ENCODE peak calls at places on chromosomes 5 and 9, in five cellular contexts. O is H9, Y is ovary, Q is fibroblast of the aortic adventitia, S is osteocyte. A is an unnamed sample.
A peak's percentile ranks its signal among the peaks of the same experiment; 100 is the strongest.

GRCh38 chr9:113399646-113400200 is 1.4 kb downstream of the ALAD start:
- DNase-seq in Q (no peak), O (no peak), S (no peak), Y (no peak), A (no peak)

GRCh38 chr9:77892171-77892570 is 139.4 kb downstream of the GNAQ start:
- DNase-seq in O (no peak), Y (no peak), S (no peak), Q (no peak), A (peak; percentile 22)

GRCh38 chr9:1055156-1055555 is 5.0 kb downstream of the DMRT2 start:
- DNase-seq in Y (no peak), S (no peak), O (no peak), Q (peak; percentile 19), A (no peak)

GRCh38 chr5:154985126-154985525 is 28.4 kb upstream of the KIF4B start:
- DNase-seq in S (no peak), Y (no peak), Q (no peak), O (no peak), A (no peak)

GRCh38 chr5:148949871-148950863 is 112.7 kb downstream of the SH3TC2 start:
- DNase-seq in O (no peak), S (no peak), Y (no peak), Q (peak; percentile 32), A (no peak)

GRCh38 chr5:41843456-41844112 is 26.6 kb downstream of the OXCT1 start:
- DNase-seq in Y (no peak), O (no peak), S (no peak), Q (peak; percentile 88), A (peak; percentile 33)

GRCh38 chr5:172678902-172679301 is 37.8 kb downstream of the NEURL1B start:
- DNase-seq in Q (no peak), S (no peak), Y (no peak), O (no peak), A (no peak)

GRCh38 chr5:61815343-61815742 is 483.3 kb downstream of the ZSWIM6 start:
- DNase-seq in Q (no peak), Y (no peak), O (no peak), S (no peak), A (no peak)

GRCh38 chr5:142110046-142110531 is 1.5 kb downstream of the NDFIP1 start:
- DNase-seq in O (no peak), Q (peak; percentile 55), S (no peak), Y (no peak), A (peak; percentile 57)

GRCh38 chr9:104177003-104177611 is 83.0 kb downstream of the SMC2 start:
- DNase-seq in S (no peak), Y (no peak), O (no peak), Q (peak; percentile 66), A (no peak)

GRCh38 chr5:142807378-142807911 is 37.3 kb downstream of the ARHGAP26 start:
- DNase-seq in Y (no peak), Q (no peak), S (no peak), O (no peak), A (no peak)

GRCh38 chr9:114046876-114047275 is 31.2 kb downstream of the AMBP start:
- DNase-seq in Q (no peak), O (no peak), Y (no peak), S (no peak), A (no peak)

GRCh38 chr9:3527653-3527960 is 1.8 kb upstream of the RFX3 start:
- DNase-seq in Y (no peak), S (no peak), O (no peak), Q (no peak), A (peak; percentile 21)

GRCh38 chr5:102927007-102927406 is 171.9 kb downstream of the PAM start:
- DNase-seq in Y (no peak), S (no peak), Q (no peak), O (no peak), A (no peak)

GRCh38 chr9:15373201-15373530 is 49.5 kb upstream of the SNAPC3 start:
- DNase-seq in O (no peak), Q (peak; percentile 41), S (no peak), Y (no peak), A (no peak)

GRCh38 chr5:72246239-72246580 is 73.8 kb downstream of the MRPS27 start:
- DNase-seq in Y (no peak), S (no peak), Q (peak; percentile 56), O (no peak), A (no peak)

GRCh38 chr5:24368121-24368520 is 276.7 kb downstream of the CDH10 start:
- DNase-seq in Y (no peak), Q (no peak), S (no peak), O (no peak), A (no peak)
- TF ChIP-seq CTCF in Y (no peak), Q (no peak), S (no peak), O (peak; percentile 52), A (no peak)

GRCh38 chr9:119991797-119992196 is 588.2 kb downstream of the CDK5RAP2 start:
- DNase-seq in Y (no peak), Q (no peak), O (no peak), S (no peak), A (no peak)
- TF ChIP-seq CTCF in Y (no peak), Q (no peak), O (no peak), S (no peak), A (no peak)

DNA sequence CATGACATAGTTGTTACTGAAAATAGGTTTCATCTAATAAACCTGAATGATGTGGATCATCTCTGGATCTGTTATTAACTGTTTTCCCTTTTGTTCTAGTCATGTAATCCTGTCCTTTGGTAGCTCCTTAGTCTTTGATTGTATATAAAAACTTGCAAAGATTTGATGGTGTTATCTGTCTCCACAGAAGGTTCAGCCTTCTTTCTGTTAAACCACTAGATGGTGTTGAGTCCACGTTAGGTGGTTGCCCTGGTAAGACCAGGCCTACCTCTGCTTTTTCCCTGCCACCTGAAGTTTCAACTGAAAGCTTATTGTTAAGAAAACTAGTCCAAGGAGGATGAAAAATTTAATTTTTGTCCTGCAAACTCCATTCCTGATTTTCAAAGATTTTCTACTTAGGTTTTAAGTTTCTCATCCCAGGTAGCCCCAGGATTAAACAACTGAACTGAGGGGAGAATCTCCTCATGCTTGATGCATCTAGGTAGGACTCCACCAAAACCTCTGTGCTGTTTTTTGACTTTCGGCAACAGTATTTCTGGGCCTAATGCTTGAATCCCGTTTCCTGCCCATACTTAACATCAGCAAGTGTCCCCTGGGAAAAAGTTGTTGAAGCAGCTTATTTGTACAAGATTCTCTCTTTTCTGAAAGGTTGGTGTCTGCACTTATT is 68.5 kb downstream of the RICTOR start:
- DNase-seq in Q (peak; percentile 32), Y (no peak), S (no peak), O (no peak), A (no peak)
- TF ChIP-seq CTCF in Q (peak; percentile 47), Y (no peak), S (peak; percentile 22), O (peak; percentile 55), A (no peak)

DNA sequence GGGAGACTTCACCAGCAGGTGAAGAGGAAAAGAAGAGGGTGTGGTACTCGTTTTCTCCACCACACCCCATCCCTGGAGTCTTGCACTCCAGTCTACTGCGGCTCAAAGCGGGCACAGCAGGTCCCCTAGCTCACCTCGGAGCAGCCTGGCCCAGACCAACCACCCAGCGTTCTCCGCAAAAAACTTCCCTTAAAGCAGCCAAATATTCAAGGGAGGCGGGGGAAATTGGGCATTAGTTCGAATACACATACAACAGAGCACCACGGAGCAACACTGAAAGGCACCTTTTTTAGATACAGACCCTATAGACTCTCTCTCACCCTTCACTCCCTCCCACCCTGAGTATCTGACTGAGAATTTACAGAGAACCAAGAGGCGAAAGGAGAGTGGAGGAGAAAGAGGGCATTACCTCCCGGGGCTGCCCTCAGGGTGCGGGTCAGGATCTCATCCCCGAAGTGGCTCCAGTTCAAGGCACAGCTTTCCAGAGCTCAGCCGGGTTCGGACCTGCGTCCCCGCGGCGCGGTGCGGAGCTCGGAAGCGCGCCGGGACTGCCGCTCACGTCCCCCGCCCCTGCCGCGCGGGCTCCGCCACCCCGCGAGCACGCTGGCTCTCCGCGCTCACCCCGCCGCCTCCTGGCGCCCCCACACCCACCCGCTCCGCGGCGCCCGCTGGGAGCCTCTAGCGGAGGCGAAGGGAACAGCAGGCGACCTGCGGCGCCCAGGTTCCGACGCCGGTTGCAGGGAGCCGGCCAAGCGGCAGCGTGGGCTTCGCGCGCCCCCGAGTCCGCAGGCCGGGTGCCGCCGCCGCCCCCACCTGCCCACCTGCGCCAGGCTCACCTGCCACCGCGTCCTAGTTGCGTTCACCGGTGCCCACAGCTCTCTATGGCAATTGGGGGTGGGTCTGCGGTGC is 1638.7 kb upstream of the C9orf72 start:
- DNase-seq in O (peak; percentile 69), Q (peak; percentile 7), S (no peak), Y (no peak), A (peak; percentile 42)
- TF ChIP-seq CTCF in O (peak; percentile 79), Q (peak; percentile 80), S (peak; percentile 74), Y (no peak), A (peak; percentile 69)

GRCh38 chr5:945691-946541 is 53.2 kb downstream of the TRIP13 start:
- DNase-seq in Y (no peak), Q (no peak), S (peak; percentile 80), O (no peak), A (no peak)

GRCh38 chr5:943874-944620 is 51.4 kb downstream of the TRIP13 start:
- DNase-seq in Q (no peak), O (no peak), S (peak; percentile 54), Y (no peak), A (no peak)

GRCh38 chr5:944621-944927 is 51.9 kb downstream of the TRIP13 start:
- DNase-seq in Q (no peak), Y (no peak), S (no peak), O (no peak), A (no peak)

GRCh38 chr5:943201-943873 is 50.7 kb downstream of the TRIP13 start:
- DNase-seq in O (no peak), Y (no peak), S (peak; percentile 53), Q (no peak), A (no peak)

GRCh38 chr5:944992-945685 is 52.5 kb downstream of the TRIP13 start:
- DNase-seq in O (no peak), S (peak; percentile 73), Y (no peak), Q (no peak), A (no peak)
- TF ChIP-seq CTCF in O (no peak), S (no peak), Y (no peak), Q (no peak), A (no peak)

DNA sequence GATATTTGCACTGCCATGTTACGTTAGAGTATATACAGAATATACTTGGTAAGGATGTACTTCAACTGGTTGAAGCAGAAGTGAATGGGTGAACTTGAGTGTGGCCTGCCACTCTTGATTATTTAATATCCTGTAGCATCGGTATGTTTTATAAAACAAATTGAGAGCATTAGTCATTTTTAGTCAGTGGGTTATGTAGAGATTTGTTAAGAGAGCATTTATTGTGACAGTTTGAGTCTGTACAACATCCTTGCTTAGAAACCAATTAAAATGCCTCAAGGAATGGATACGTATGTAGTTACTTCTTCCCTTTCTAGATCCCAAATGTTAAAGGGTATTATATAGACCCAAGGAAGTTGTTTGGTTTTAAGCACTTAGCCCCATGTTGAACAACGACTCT is 37.6 kb downstream of the ZCCHC7 start:
- DNase-seq in Y (no peak), Q (no peak), S (no peak), O (no peak), A (no peak)
- TF ChIP-seq CTCF in Y (no peak), Q (no peak), S (no peak), O (no peak), A (no peak)

GRCh38 chr5:145104106-145104505 is 731.0 kb downstream of the PRELID2 start:
- DNase-seq in Q (no peak), O (no peak), Y (no peak), S (no peak), A (no peak)

DNA sequence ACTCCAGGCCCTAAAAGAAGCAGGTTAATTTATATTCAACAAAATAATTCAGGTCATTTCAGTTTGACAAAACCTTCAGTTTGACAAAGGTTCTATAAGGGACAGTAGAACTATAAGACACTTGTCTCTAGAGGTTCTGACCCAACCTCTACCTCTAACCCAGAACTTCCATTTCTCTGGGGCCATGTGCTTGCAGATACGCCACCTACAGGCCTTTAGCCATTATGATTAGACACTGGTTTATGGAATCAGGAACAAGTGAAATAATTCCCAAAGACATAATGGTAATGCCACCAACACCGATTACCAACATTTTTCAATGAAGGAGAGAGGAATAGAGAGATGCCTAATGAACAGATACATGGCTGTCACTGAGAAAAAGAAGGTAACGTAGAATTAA is 733.9 kb downstream of the PRELID2 start:
- DNase-seq in S (no peak), Y (no peak), O (no peak), Q (no peak), A (no peak)
- TF ChIP-seq CTCF in S (peak; percentile 25), Y (no peak), O (peak; percentile 75), Q (peak; percentile 26), A (no peak)

A was measured in activated CD8-positive, alpha-beta T cell treated with anti-CD3 and anti-CD28 coated beads for 36 hours.